ENCODE peak calls at places on chromosomes 6 and 20, in seven cellular contexts. U is KBM-7; M is activated CD8-positive, alpha-beta memory T cell treated with anti-CD3 and anti-CD28 coated beads, Interleukin-2, amount 10 ng/mL, durations not matched to agents 7 days and 5 days; P is RCC 7860; J is skeletal muscle cell; L is activated gamma-delta T cell; Z is H9. F is an unnamed sample.

GRCh38 chr6:108295676-108296075 is 822 bp downstream of the AFG1L start:
- DNase-seq in U (no peak), M (no peak), P (no peak), J (no peak), L (no peak), Z (no peak), F (no peak)

GRCh38 chr6:122730775-122731386 is 48.6 kb upstream of the FABP7 start:
- DNase-seq in U (peak), M (no peak), P (peak), J (no peak), L (no peak), Z (no peak), F (peak)

GRCh38 chr20:23255658-23256385 is 94.8 kb upstream of the NXT1 start:
- DNase-seq in U (no peak), M (no peak), P (no peak), J (no peak), L (no peak), Z (no peak), F (no peak)

GRCh38 chr6:54778731-54779130 is 67.8 kb upstream of the FAM83B start:
- DNase-seq in U (no peak), M (no peak), P (no peak), J (no peak), L (no peak), Z (no peak), F (no peak)

GRCh38 chr20:9068896-9069663 is at the start of gene PLCB4:
- DNase-seq in U (no peak), M (no peak), P (peak), J (no peak), L (no peak), Z (peak), F (no peak)

GRCh38 chr6:37487891-37488290 is 11.8 kb downstream of the CCDC167 start:
- DNase-seq in U (no peak), M (no peak), P (no peak), J (no peak), L (no peak), Z (no peak), F (no peak)

GRCh38 chr6:130008236-130008873 is 10.0 kb upstream of the L3MBTL3 start:
- DNase-seq in U (no peak), M (no peak), P (no peak), J (no peak), L (no peak), Z (no peak), F (no peak)

GRCh38 chr6:44058617-44059358 is 68.5 kb downstream of the MRPL14 start:
- DNase-seq in U (peak), M (peak), P (peak), J (peak), L (no peak), Z (no peak), F (no peak)

GRCh38 chr20:36030143-36030542 is 61.8 kb downstream of the CNBD2 start:
- DNase-seq in U (no peak), M (no peak), P (no peak), J (peak), L (no peak), Z (no peak), F (no peak)

GRCh38 chr6:50995036-50995435 is 176.4 kb downstream of the TFAP2B start:
- DNase-seq in U (no peak), M (no peak), P (no peak), J (no peak), L (no peak), Z (no peak), F (no peak)

GRCh38 chr6:143441010-143441409 is 9.5 kb downstream of the ADAT2 start:
- DNase-seq in U (no peak), M (no peak), P (no peak), J (no peak), L (no peak), Z (no peak), F (no peak)

GRCh38 chr6:73774311-73774766 is 78.3 kb downstream of the CD109 start:
- DNase-seq in U (no peak), M (no peak), P (no peak), J (peak), L (no peak), Z (no peak), F (peak)

GRCh38 chr6:108968746-108969316 is 120.6 kb downstream of the ARMC2 start:
- DNase-seq in U (peak), M (no peak), P (no peak), J (no peak), L (no peak), Z (no peak), F (peak)

GRCh38 chr6:47007657-47008396 is 34.3 kb downstream of the ADGRF1 start:
- DNase-seq in U (no peak), M (no peak), P (no peak), J (no peak), L (no peak), Z (no peak), F (no peak)

GRCh38 chr6:44271914-44272313 is 1.7 kb downstream of the TMEM151B start:
- DNase-seq in U (no peak), M (no peak), P (no peak), J (no peak), L (no peak), Z (no peak), F (no peak)

GRCh38 chr6:35552285-35552917 is 39.7 kb upstream of the TULP1 start:
- DNase-seq in U (peak), M (peak), P (no peak), J (no peak), L (no peak), Z (peak), F (peak)

GRCh38 chr6:111480988-111481830 is 1.8 kb downstream of the REV3L start:
- DNase-seq in U (peak), M (no peak), P (no peak), J (no peak), L (no peak), Z (no peak), F (peak)

GRCh38 chr20:44020406-44021148 is 105.9 kb downstream of the TOX2 start:
- DNase-seq in U (no peak), M (no peak), P (no peak), J (no peak), L (no peak), Z (peak), F (no peak)

GRCh38 chr6:11043552-11043960 is 549 bp downstream of the ELOVL2 start:
- DNase-seq in U (no peak), M (no peak), P (no peak), J (no peak), L (no peak), Z (peak), F (no peak)

GRCh38 chr20:49052334-49052733 is 6.2 kb downstream of the CSE1L start:
- DNase-seq in U (no peak), M (no peak), P (no peak), J (no peak), L (no peak), Z (no peak), F (peak)

GRCh38 chr20:59438201-59438600 is 137.8 kb downstream of the EDN3 start:
- DNase-seq in U (no peak), M (no peak), P (no peak), J (no peak), L (no peak), Z (no peak), F (no peak)

GRCh38 chr20:36847009-36847709 is 28.8 kb upstream of the TLDC2 start:
- DNase-seq in U (no peak), M (no peak), P (no peak), J (peak), L (no peak), Z (no peak), F (no peak)

GRCh38 chr6:70312165-70312564 is 9.3 kb upstream of the COL9A1 start:
- DNase-seq in U (peak), M (no peak), P (peak), J (peak), L (no peak), Z (no peak), F (peak)